ENCODE peak calls at places on chromosome 4, in eight cellular contexts. T is ureter, W is myocyte, F is GM06990, K is neural crest cell, H is SK-MEL-5, N is breast epithelium, Z is M059J. R is an unnamed sample.

GRCh38 chr4:90120037-90120436 is 7.2 kb upstream of the CCSER1 start:
- DNase-seq in Z (no peak), T (no peak), F (no peak), H (peak), N (no peak), W (no peak), K (no peak), R (no peak)

GRCh38 chr4:138114434-138114833 is 127.7 kb downstream of the SLC7A11 start:
- DNase-seq in K (no peak), T (no peak), Z (peak), W (no peak), H (no peak), N (no peak), F (peak), R (no peak)

GRCh38 chr4:188976644-188977115 is 837.4 kb downstream of the TRIML1 start:
- DNase-seq in F (no peak), N (no peak), T (no peak), H (no peak), K (no peak), W (peak), Z (peak), R (no peak)

GRCh38 chr4:51930557-51930956 is 87.6 kb downstream of the DCUN1D4 start:
- DNase-seq in H (no peak), W (peak), N (no peak), K (no peak), T (no peak), Z (no peak), F (no peak), R (no peak)

GRCh38 chr4:157270108-157270507 is 49.6 kb downstream of the GRIA2 start:
- DNase-seq in K (no peak), Z (no peak), N (no peak), H (no peak), F (no peak), T (no peak), W (no peak), R (no peak)

GRCh38 chr4:184477201-184477999 is 3.0 kb upstream of the IRF2 start:
- DNase-seq in N (no peak), K (no peak), T (no peak), W (no peak), Z (no peak), H (peak), F (no peak), R (peak)

GRCh38 chr4:84965558-84966381 is 720 bp downstream of the WDFY3 start:
- DNase-seq in H (peak), F (no peak), T (peak), N (no peak), Z (peak), W (peak), K (peak), R (peak)

GRCh38 chr4:18593297-18594002 is 571.9 kb upstream of the LCORL start:
- DNase-seq in K (peak), Z (peak), T (peak), N (no peak), W (peak), H (peak), F (peak), R (peak)

GRCh38 chr4:101871962-101872676 is 81.6 kb downstream of the BANK1 start:
- DNase-seq in Z (peak), F (no peak), W (peak), T (no peak), K (no peak), N (no peak), H (no peak), R (no peak)

GRCh38 chr4:8600686-8601085 is 8.1 kb downstream of the CPZ start:
- DNase-seq in F (no peak), H (no peak), Z (no peak), K (no peak), T (no peak), N (no peak), W (no peak), R (no peak)

GRCh38 chr4:119536572-119537528 is 91.8 kb downstream of the PDE5A start:
- DNase-seq in H (no peak), Z (peak), K (no peak), F (no peak), N (no peak), T (no peak), W (no peak), R (no peak)

GRCh38 chr4:88967883-88968316 is 89.1 kb downstream of the FAM13A start:
- DNase-seq in Z (no peak), W (no peak), F (no peak), H (no peak), K (no peak), T (no peak), N (no peak), R (no peak)

GRCh38 chr4:186726440-186727148 is 2.9 kb upstream of the FAT1 start:
- DNase-seq in F (no peak), T (peak), K (peak), H (peak), W (peak), N (peak), Z (peak), R (peak)

GRCh38 chr4:69832326-69833030 is 27.5 kb downstream of the SULT1E1 start:
- DNase-seq in K (no peak), N (no peak), H (no peak), T (peak), Z (no peak), F (no peak), W (no peak), R (no peak)

GRCh38 chr4:89661490-89661889 is 175.5 kb downstream of the SNCA start:
- DNase-seq in Z (peak), H (peak), F (no peak), T (no peak), K (no peak), W (peak), N (no peak), R (no peak)

GRCh38 chr4:94506822-94507221 is 55.1 kb downstream of the PDLIM5 start:
- DNase-seq in W (no peak), H (no peak), K (no peak), Z (no peak), F (no peak), T (no peak), N (no peak), R (no peak)

GRCh38 chr4:177450421-177451107 is 8.3 kb upstream of the AGA start:
- DNase-seq in Z (peak), N (no peak), H (no peak), K (no peak), T (no peak), F (no peak), W (no peak), R (no peak)

GRCh38 chr4:20639346-20639745 is 60.9 kb upstream of the PACRGL start:
- DNase-seq in T (no peak), H (no peak), K (no peak), Z (no peak), N (no peak), F (no peak), W (no peak), R (no peak)

GRCh38 chr4:74320559-74321118 is 12.4 kb downstream of the EPGN start:
- DNase-seq in Z (peak), T (peak), W (peak), N (no peak), F (peak), K (no peak), H (peak), R (peak)

GRCh38 chr4:10727140-10727880 is 42.7 kb upstream of the CLNK start:
- DNase-seq in Z (no peak), T (no peak), K (no peak), H (no peak), N (no peak), W (no peak), F (no peak), R (no peak)

GRCh38 chr4:152946460-152946859 is 10.3 kb downstream of the FHDC1 start:
- DNase-seq in N (no peak), Z (no peak), W (no peak), F (no peak), T (no peak), H (no peak), K (no peak), R (no peak)

GRCh38 chr4:142331132-142331531 is 515.0 kb downstream of the INPP4B start:
- DNase-seq in T (no peak), K (no peak), W (peak), Z (peak), H (peak), N (no peak), F (no peak), R (no peak)

GRCh38 chr4:81032805-81033684 is 2.5 kb downstream of the BMP3 start:
- DNase-seq in W (no peak), K (no peak), N (no peak), H (no peak), F (no peak), T (no peak), Z (no peak), R (no peak)

GRCh38 chr4:87805971-87806370 is 6.6 kb downstream of the IBSP start:
- DNase-seq in Z (peak), H (no peak), N (no peak), K (no peak), F (no peak), T (no peak), W (no peak), R (no peak)

GRCh38 chr4:109942292-109942926 is 29.7 kb downstream of the EGF start:
- DNase-seq in N (no peak), T (no peak), Z (peak), W (no peak), F (no peak), K (no peak), H (no peak), R (no peak)

GRCh38 chr4:91325495-91325894 is 978.3 kb upstream of the GRID2 start:
- DNase-seq in T (peak), N (no peak), W (peak), H (no peak), F (no peak), K (no peak), Z (peak), R (no peak)

R was measured in amygdala.